ENCODE peak calls at places on chromosomes 2 and 18, in five cellular contexts. O, T, X, N and H are unnamed samples.

GRCh38 chr2:45311559-45311958 is 299.5 kb downstream of the SRBD1 start:
- DNase-seq in O (no peak), T (no peak), X (no peak), N (no peak), H (no peak)

GRCh38 chr18:8349608-8350323 is 259.5 kb upstream of the RAB12 start:
- DNase-seq in O (no peak), T (no peak), X (no peak), N (no peak), H (no peak)

GRCh38 chr2:47078541-47079482 is 76.3 kb downstream of the STPG4 start:
- DNase-seq in O (no peak), T (no peak), X (no peak), N (no peak), H (no peak)

GRCh38 chr18:68342039-68342659 is 372.8 kb downstream of the TMX3 start:
- DNase-seq in O (no peak), T (no peak), X (no peak), N (no peak), H (no peak)

GRCh38 chr2:171478345-171478744 is 43.9 kb upstream of the CYBRD1 start:
- DNase-seq in O (no peak), T (no peak), X (peak; percentile 21), N (no peak), H (no peak)

GRCh38 chr2:187774551-187775071 is 220.4 kb upstream of the TFPI start:
- DNase-seq in O (no peak), T (peak; percentile 23), X (peak; percentile 16), N (no peak), H (no peak)

GRCh38 chr18:47990981-47991380 is 60.5 kb upstream of the SMAD2 start:
- DNase-seq in O (no peak), T (no peak), X (no peak), N (no peak), H (no peak)

GRCh38 chr2:27752551-27753237 is 18.8 kb upstream of the MRPL33 start:
- DNase-seq in O (peak; percentile 17), T (no peak), X (no peak), N (peak; percentile 34), H (peak; percentile 30)

GRCh38 chr2:46226620-46227019 is 70.6 kb upstream of the EPAS1 start:
- DNase-seq in O (no peak), T (no peak), X (no peak), N (no peak), H (no peak)

GRCh38 chr2:195390686-195391085 is 266.3 kb upstream of the SLC39A10 start:
- DNase-seq in O (no peak), T (no peak), X (no peak), N (no peak), H (no peak)

GRCh38 chr2:44164617-44165016 is 4.1 kb upstream of the PPM1B start:
- DNase-seq in O (no peak), T (no peak), X (no peak), N (no peak), H (no peak)

GRCh38 chr2:68974251-68974650 is at the start of gene GKN1:
- DNase-seq in O (no peak), T (no peak), X (no peak), N (no peak), H (no peak)

GRCh38 chr18:13562494-13563029 is 163.8 kb downstream of the FAM210A start:
- DNase-seq in O (peak; percentile 66), T (no peak), X (no peak), N (no peak), H (no peak)

GRCh38 chr18:2146092-2146491 is 425.2 kb downstream of the METTL4 start:
- DNase-seq in O (no peak), T (no peak), X (no peak), N (no peak), H (no peak)

GRCh38 chr18:9631814-9632496 is 17.6 kb upstream of the PPP4R1 start:
- DNase-seq in O (no peak), T (peak; percentile 63), X (peak; percentile 75), N (no peak), H (no peak)

GRCh38 chr18:48385595-48385994 is 23.6 kb downstream of the ZBTB7C start:
- DNase-seq in O (no peak), T (no peak), X (no peak), N (no peak), H (no peak)

GRCh38 chr2:39119732-39120520 is 925 bp downstream of the SOS1 start:
- DNase-seq in O (peak; percentile 79), T (no peak), X (no peak), N (peak; percentile 46), H (peak; percentile 54)
- TF ChIP-seq CTCF in O (peak; percentile 35), T (peak; percentile 15), X (peak; percentile 11), N (no peak), H (no peak)

DNA sequence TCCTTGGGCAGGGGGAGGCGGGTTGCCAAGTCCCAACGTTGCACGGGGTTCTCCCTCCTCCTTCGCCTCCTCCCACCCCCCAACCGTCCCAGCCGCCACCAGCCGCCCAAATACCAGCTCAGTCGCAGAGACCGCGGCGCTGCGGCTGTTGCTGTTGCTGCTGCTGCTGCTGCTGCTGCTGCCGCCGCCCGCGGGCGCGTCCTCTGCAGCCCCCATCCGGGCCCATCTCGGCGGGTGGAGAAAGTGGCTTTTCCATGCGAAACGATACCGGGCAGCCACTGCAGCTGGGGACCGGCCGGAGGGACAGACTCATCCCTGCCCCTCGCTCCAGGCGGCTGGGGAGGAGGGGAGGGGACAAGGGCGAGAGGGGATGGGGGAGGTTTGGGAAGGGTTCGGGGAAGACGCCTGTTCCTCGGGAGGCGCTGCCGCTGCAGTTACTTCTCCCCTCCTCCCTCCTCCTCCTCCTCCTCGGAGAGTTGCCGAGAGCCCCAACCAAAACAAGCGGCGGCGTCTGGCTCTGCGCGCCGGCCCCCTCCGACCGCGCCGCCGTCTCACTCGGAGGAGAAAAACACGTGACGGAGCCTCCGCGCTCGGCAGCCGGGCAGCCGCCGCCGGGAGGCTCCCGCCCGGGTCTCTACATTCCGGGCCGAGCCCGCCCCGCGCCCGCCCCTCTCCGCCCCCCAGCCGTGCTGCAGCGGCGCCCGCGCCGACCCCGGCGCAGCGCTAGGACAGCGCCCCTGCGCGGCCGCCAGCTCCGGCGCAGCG is at the start of gene IRS1:
- DNase-seq in O (peak; percentile 92), T (no peak), X (no peak), N (peak; percentile 61), H (peak; percentile 58)
- TF ChIP-seq CTCF in O (no peak), T (peak; percentile 1), X (peak; percentile 33), N (no peak), H (peak; percentile 17)

DNA sequence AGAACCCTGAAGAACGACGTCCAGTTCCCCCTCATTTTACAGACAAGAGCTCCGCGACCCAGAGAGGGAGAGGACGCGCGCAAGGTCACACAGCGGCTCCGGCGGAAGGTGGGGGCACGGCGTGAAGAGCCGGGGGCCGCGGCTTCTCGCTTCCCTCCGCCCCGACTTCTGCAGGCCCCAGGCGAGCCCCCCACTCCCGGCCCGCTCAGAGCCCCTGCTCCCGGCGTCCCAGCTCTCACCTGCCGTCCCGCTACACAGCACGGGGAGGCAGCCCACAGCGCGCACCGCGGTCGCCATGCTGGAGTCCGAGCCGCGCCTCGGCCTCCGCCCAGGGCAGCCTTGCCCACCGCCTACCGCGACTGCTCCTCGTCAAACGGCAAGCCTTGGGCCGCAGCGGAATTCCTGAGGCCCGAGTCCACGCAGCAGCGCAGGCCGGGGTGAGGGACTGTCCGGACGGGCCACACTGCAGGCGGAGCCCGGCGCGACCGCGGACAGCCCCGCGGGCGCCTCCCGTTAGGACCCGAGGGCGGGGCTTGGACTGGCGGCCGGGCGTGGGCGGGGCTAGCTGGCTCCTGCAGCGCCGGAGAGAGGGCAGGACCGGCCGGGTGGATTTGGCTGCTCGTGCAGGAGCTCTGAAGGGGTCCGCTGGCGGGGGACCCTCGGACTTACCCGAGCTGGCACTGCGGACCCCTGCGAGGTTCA is at the start of gene MRPS5:
- DNase-seq in O (peak; percentile 91), T (peak; percentile 7), X (no peak), N (peak; percentile 88), H (peak; percentile 88)
- TF ChIP-seq CTCF in O (peak; percentile 4), T (peak; percentile 10), X (peak; percentile 31), N (no peak), H (no peak)

GRCh38 chr2:136117909-136118818 is at the start of gene CXCR4:
- DNase-seq in O (peak; percentile 81), T (no peak), X (no peak), N (peak; percentile 75), H (peak; percentile 86)
- TF ChIP-seq CTCF in O (peak; percentile 22), T (peak; percentile 10), X (no peak), N (no peak), H (no peak)

DNA sequence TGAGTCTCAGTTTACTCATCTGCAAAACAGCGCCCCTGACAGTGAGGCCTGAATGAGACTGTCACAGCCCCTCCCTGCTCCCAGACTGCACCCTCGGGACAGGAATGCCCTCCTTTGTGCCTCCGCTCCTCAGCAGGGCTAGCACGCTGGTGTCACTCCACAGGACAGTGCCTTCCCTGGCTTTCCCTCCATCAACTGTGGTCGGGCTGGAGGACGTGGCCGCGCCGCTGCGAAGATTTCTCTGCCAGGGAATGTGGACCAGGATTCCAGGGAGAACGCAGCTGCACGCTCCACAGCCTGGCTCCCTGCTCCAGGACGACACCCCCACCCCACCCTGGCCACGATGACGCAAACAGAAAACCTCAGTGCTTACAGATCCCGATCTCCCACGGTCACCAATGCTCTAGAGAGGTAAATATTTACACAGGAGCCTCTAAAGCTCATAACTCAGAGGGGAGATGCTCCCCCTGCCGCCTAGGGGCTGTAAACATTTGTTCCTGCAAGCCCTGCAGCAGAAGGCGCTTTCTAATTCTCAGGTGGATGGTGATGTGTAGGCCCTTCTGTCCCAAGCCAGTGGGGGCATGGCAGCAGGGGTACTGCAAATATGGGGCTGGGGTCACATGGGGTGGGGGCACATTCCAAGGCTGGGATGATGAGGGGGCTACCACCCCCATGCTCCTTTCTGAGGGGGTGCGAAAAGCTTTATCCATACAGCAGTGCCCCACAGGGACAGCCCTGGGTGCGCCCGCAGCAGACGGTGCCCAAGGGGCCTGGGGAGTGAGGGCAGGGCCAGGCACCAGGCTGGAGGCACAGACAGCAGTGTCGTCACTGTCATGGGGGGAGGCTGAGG is 12.4 kb downstream of the HS6ST1 start:
- DNase-seq in O (peak; percentile 27), T (peak; percentile 92), X (peak; percentile 92), N (peak; percentile 65), H (no peak)
- TF ChIP-seq CTCF in O (peak; percentile 38), T (peak; percentile 73), X (peak; percentile 57), N (no peak), H (no peak)